ENCODE peak calls at places on chromosomes 13 and 19, in eight cellular contexts. One of them, this sample, is unnamed. For H3K9me3 and H3K4me1, the result is how much of the 10 kb centered on the place peaks cover.

GRCh38 chr19:16139752-16140151 is 3.7 kb upstream of the HSH2D start:
- DNase-seq in A673: no peak
- DNase-seq in heart right ventricle: no peak
- DNase-seq in lower lobe of right lung: no peak
- DNase-seq in left ventricle myocardium inferior: no peak
- DNase-seq in adrenal gland: no peak
- DNase-seq in Peyer's patch: peak
- DNase-seq in fibroblast of lung: no peak
- DNase-seq in this sample: no peak

GRCh38 chr19:52640916-52641315 is 2.8 kb upstream of the ZNF83 start:
- DNase-seq in A673: no peak
- DNase-seq in heart right ventricle: no peak
- DNase-seq in lower lobe of right lung: no peak
- DNase-seq in left ventricle myocardium inferior: no peak
- DNase-seq in adrenal gland: no peak
- DNase-seq in Peyer's patch: no peak
- DNase-seq in fibroblast of lung: no peak
- DNase-seq in this sample: no peak

GRCh38 chr13:67230774-67231480 is 791 bp upstream of the PCDH9 start:
- DNase-seq in A673: peak
- DNase-seq in heart right ventricle: peak
- DNase-seq in lower lobe of right lung: peak
- DNase-seq in left ventricle myocardium inferior: peak
- DNase-seq in adrenal gland: peak
- DNase-seq in Peyer's patch: peak
- DNase-seq in fibroblast of lung: peak
- DNase-seq in this sample: peak

GRCh38 chr13:111951982-111952565 is 114.9 kb upstream of the SOX1 start:
- DNase-seq in A673: no peak
- DNase-seq in heart right ventricle: no peak
- DNase-seq in lower lobe of right lung: no peak
- DNase-seq in left ventricle myocardium inferior: no peak
- DNase-seq in adrenal gland: no peak
- DNase-seq in Peyer's patch: peak
- DNase-seq in fibroblast of lung: no peak
- DNase-seq in this sample: no peak

GRCh38 chr13:110361365-110361911 is 54.4 kb downstream of the COL4A2 start:
- DNase-seq in A673: no peak
- DNase-seq in heart right ventricle: peak
- DNase-seq in lower lobe of right lung: no peak
- DNase-seq in left ventricle myocardium inferior: peak
- DNase-seq in adrenal gland: peak
- DNase-seq in Peyer's patch: no peak
- DNase-seq in fibroblast of lung: peak
- DNase-seq in this sample: no peak

GRCh38 chr19:2461751-2462634 is 5.2 kb upstream of the LMNB2 start:
- DNase-seq in A673: peak
- DNase-seq in heart right ventricle: peak
- DNase-seq in lower lobe of right lung: peak
- DNase-seq in left ventricle myocardium inferior: peak
- DNase-seq in adrenal gland: peak
- DNase-seq in Peyer's patch: peak
- DNase-seq in fibroblast of lung: peak
- DNase-seq in this sample: no peak

GRCh38 chr19:51027873-51028272 is 1.5 kb upstream of the KLK11 start:
- DNase-seq in A673: no peak
- DNase-seq in heart right ventricle: no peak
- DNase-seq in lower lobe of right lung: no peak
- DNase-seq in left ventricle myocardium inferior: no peak
- DNase-seq in adrenal gland: no peak
- DNase-seq in Peyer's patch: no peak
- DNase-seq in fibroblast of lung: no peak
- DNase-seq in this sample: no peak

GRCh38 chr13:98466634-98467236 is 110.2 kb downstream of the STK24 start:
- DNase-seq in A673: peak
- DNase-seq in heart right ventricle: peak
- DNase-seq in lower lobe of right lung: no peak
- DNase-seq in left ventricle myocardium inferior: no peak
- DNase-seq in adrenal gland: peak
- DNase-seq in Peyer's patch: no peak
- DNase-seq in fibroblast of lung: peak
- DNase-seq in this sample: no peak

GRCh38 chr13:57264965-57265364 is 98.0 kb downstream of the PRR20E start:
- DNase-seq in A673: no peak
- DNase-seq in heart right ventricle: no peak
- DNase-seq in lower lobe of right lung: no peak
- DNase-seq in left ventricle myocardium inferior: no peak
- DNase-seq in adrenal gland: no peak
- DNase-seq in Peyer's patch: no peak
- DNase-seq in fibroblast of lung: no peak
- DNase-seq in this sample: no peak

GRCh38 chr13:23741879-23742510 is 147.2 kb downstream of the MIPEP start:
- DNase-seq in A673: peak
- DNase-seq in heart right ventricle: no peak
- DNase-seq in lower lobe of right lung: no peak
- DNase-seq in left ventricle myocardium inferior: no peak
- DNase-seq in adrenal gland: no peak
- DNase-seq in Peyer's patch: no peak
- DNase-seq in fibroblast of lung: no peak
- DNase-seq in this sample: no peak

GRCh38 chr19:29819300-29819699 is 7.5 kb downstream of the CCNE1 start:
- DNase-seq in A673: no peak
- DNase-seq in heart right ventricle: no peak
- DNase-seq in lower lobe of right lung: peak
- DNase-seq in left ventricle myocardium inferior: no peak
- DNase-seq in adrenal gland: no peak
- DNase-seq in Peyer's patch: no peak
- DNase-seq in fibroblast of lung: no peak
- DNase-seq in this sample: no peak

GRCh38 chr13:61954092-61954491 is 538.4 kb upstream of the PCDH20 start:
- DNase-seq in A673: peak
- DNase-seq in heart right ventricle: no peak
- DNase-seq in lower lobe of right lung: no peak
- DNase-seq in left ventricle myocardium inferior: no peak
- DNase-seq in adrenal gland: no peak
- DNase-seq in Peyer's patch: no peak
- DNase-seq in fibroblast of lung: peak
- DNase-seq in this sample: no peak

GRCh38 chr13:48110930-48111721 is 16.2 kb upstream of the MED4 start:
- DNase-seq in A673: no peak
- DNase-seq in heart right ventricle: peak
- DNase-seq in lower lobe of right lung: no peak
- DNase-seq in left ventricle myocardium inferior: peak
- DNase-seq in adrenal gland: peak
- DNase-seq in Peyer's patch: no peak
- DNase-seq in fibroblast of lung: peak
- DNase-seq in this sample: no peak

GRCh38 chr19:48830088-48830487 is 6.2 kb downstream of the HSD17B14 start:
- DNase-seq in A673: no peak
- DNase-seq in heart right ventricle: no peak
- DNase-seq in lower lobe of right lung: no peak
- DNase-seq in left ventricle myocardium inferior: no peak
- DNase-seq in adrenal gland: no peak
- DNase-seq in Peyer's patch: no peak
- DNase-seq in fibroblast of lung: no peak
- DNase-seq in this sample: no peak

GRCh38 chr19:9354651-9355050 is 8.2 kb upstream of the ZNF177 start:
- DNase-seq in A673: no peak
- DNase-seq in heart right ventricle: no peak
- DNase-seq in lower lobe of right lung: no peak
- DNase-seq in left ventricle myocardium inferior: no peak
- DNase-seq in adrenal gland: no peak
- DNase-seq in Peyer's patch: no peak
- DNase-seq in fibroblast of lung: no peak
- DNase-seq in this sample: no peak

GRCh38 chr19:9348253-9348652 is 14.6 kb upstream of the ZNF177 start:
- DNase-seq in A673: no peak
- DNase-seq in heart right ventricle: no peak
- DNase-seq in lower lobe of right lung: no peak
- DNase-seq in left ventricle myocardium inferior: no peak
- DNase-seq in adrenal gland: no peak
- DNase-seq in Peyer's patch: no peak
- DNase-seq in fibroblast of lung: no peak
- DNase-seq in this sample: no peak

GRCh38 chr19:9353011-9353410 is 9.8 kb upstream of the ZNF177 start:
- DNase-seq in A673: no peak
- DNase-seq in heart right ventricle: no peak
- DNase-seq in lower lobe of right lung: no peak
- DNase-seq in left ventricle myocardium inferior: no peak
- DNase-seq in adrenal gland: no peak
- DNase-seq in Peyer's patch: no peak
- DNase-seq in fibroblast of lung: no peak
- DNase-seq in this sample: no peak

GRCh38 chr19:9348671-9349070 is 14.1 kb upstream of the ZNF177 start:
- DNase-seq in A673: no peak
- DNase-seq in heart right ventricle: no peak
- DNase-seq in lower lobe of right lung: no peak
- DNase-seq in left ventricle myocardium inferior: no peak
- DNase-seq in adrenal gland: no peak
- DNase-seq in Peyer's patch: no peak
- DNase-seq in fibroblast of lung: no peak
- DNase-seq in this sample: no peak

DNA sequence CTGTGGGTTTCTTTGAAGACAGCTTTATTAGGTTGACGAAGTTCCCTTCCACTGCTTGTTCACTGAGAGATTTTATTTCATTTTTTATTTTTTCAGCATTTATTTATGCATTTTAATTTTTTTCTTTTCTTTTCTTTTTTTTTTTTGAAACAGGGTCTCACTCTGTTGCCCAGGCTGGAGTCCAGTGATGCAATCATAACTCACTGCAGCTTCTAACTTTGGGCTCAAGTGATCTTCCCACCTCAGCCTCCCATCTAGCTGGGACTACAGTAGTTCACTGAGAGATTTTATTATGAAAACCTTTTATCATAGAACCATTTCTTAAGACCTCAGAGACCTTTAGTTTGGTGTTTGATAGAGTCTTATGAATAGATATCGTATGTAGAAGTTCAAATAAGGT is 10.3 kb upstream of the ZNF177 start:
- DNase-seq in A673: no peak
- DNase-seq in heart right ventricle: no peak
- DNase-seq in lower lobe of right lung: no peak
- DNase-seq in left ventricle myocardium inferior: no peak
- DNase-seq in adrenal gland: no peak
- DNase-seq in Peyer's patch: no peak
- DNase-seq in fibroblast of lung: no peak
- DNase-seq in this sample: no peak
- H3K9me3 ChIP-seq in A673: under half
- H3K9me3 ChIP-seq in heart right ventricle: half or more
- H3K9me3 ChIP-seq in lower lobe of right lung: half or more
- H3K9me3 ChIP-seq in left ventricle myocardium inferior: half or more
- H3K9me3 ChIP-seq in adrenal gland: under half
- H3K9me3 ChIP-seq in Peyer's patch: under half
- H3K9me3 ChIP-seq in fibroblast of lung: under half
- H3K9me3 ChIP-seq in this sample: under half

GRCh38 chr19:58079792-58080191 is 18.2 kb downstream of the ZSCAN18 start:
- DNase-seq in A673: no peak
- DNase-seq in heart right ventricle: no peak
- DNase-seq in lower lobe of right lung: no peak
- DNase-seq in left ventricle myocardium inferior: no peak
- DNase-seq in adrenal gland: no peak
- DNase-seq in Peyer's patch: no peak
- DNase-seq in fibroblast of lung: no peak
- DNase-seq in this sample: no peak
- TF ChIP-seq CTCF in A673: no peak
- TF ChIP-seq CTCF in heart right ventricle: no peak
- TF ChIP-seq CTCF in lower lobe of right lung: no peak
- TF ChIP-seq CTCF in left ventricle myocardium inferior: no peak
- TF ChIP-seq CTCF in adrenal gland: no peak
- TF ChIP-seq CTCF in Peyer's patch: no peak
- TF ChIP-seq CTCF in fibroblast of lung: no peak
- TF ChIP-seq CTCF in this sample: no peak

GRCh38 chr19:47714339-47714738 is 1.1 kb downstream of the EHD2 start:
- DNase-seq in A673: no peak
- DNase-seq in heart right ventricle: no peak
- DNase-seq in lower lobe of right lung: no peak
- DNase-seq in left ventricle myocardium inferior: no peak
- DNase-seq in adrenal gland: no peak
- DNase-seq in Peyer's patch: no peak
- DNase-seq in fibroblast of lung: no peak
- DNase-seq in this sample: no peak

GRCh38 chr19:47713046-47714021 is at the start of gene EHD2:
- DNase-seq in A673: peak
- DNase-seq in heart right ventricle: peak
- DNase-seq in lower lobe of right lung: peak
- DNase-seq in left ventricle myocardium inferior: peak
- DNase-seq in adrenal gland: peak
- DNase-seq in Peyer's patch: peak
- DNase-seq in fibroblast of lung: peak
- DNase-seq in this sample: peak

GRCh38 chr19:47720669-47721068 is 7.4 kb downstream of the EHD2 start:
- DNase-seq in A673: no peak
- DNase-seq in heart right ventricle: no peak
- DNase-seq in lower lobe of right lung: no peak
- DNase-seq in left ventricle myocardium inferior: no peak
- DNase-seq in adrenal gland: no peak
- DNase-seq in Peyer's patch: no peak
- DNase-seq in fibroblast of lung: no peak
- DNase-seq in this sample: no peak

GRCh38 chr19:47719047-47719885 is 6.0 kb downstream of the EHD2 start:
- DNase-seq in A673: peak
- DNase-seq in heart right ventricle: peak
- DNase-seq in lower lobe of right lung: peak
- DNase-seq in left ventricle myocardium inferior: peak
- DNase-seq in adrenal gland: peak
- DNase-seq in Peyer's patch: peak
- DNase-seq in fibroblast of lung: peak
- DNase-seq in this sample: peak

DNA sequence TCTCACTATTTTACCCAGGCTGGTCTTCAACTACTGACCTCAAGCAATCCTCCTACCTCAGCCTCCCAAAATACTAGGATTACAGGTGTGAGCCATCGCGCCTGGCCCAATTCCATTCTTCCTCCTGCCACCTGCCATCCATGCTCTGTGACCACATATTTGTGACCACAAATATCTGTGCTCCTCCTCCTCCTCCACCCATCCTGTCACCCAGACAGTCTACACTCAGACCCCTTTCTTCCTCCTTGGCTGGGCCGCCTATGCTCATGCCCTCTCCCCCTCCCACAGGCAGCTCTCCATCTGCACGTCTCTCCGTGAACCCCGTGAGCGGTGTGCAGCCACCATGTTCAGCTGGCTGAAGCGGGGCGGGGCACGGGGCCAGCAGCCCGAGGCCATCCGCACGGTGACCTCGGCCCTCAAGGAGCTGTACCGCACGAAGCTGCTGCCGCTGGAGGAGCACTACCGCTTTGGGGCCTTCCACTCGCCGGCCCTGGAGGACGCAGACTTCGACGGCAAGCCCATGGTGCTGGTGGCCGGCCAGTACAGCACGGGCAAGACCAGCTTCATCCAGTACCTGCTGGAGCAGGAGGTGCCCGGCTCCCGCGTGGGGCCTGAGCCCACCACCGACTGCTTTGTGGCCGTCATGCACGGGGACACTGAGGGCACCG is 3.2 kb downstream of the EHD2 start:
- DNase-seq in A673: no peak
- DNase-seq in heart right ventricle: peak
- DNase-seq in lower lobe of right lung: no peak
- DNase-seq in left ventricle myocardium inferior: no peak
- DNase-seq in adrenal gland: peak
- DNase-seq in Peyer's patch: no peak
- DNase-seq in fibroblast of lung: no peak
- DNase-seq in this sample: no peak
- H3K4me1 ChIP-seq in A673: under half
- H3K4me1 ChIP-seq in heart right ventricle: under half
- H3K4me1 ChIP-seq in lower lobe of right lung: half or more
- H3K4me1 ChIP-seq in left ventricle myocardium inferior: half or more
- H3K4me1 ChIP-seq in adrenal gland: under half
- H3K4me1 ChIP-seq in Peyer's patch: under half
- H3K4me1 ChIP-seq in fibroblast of lung: under half
- H3K4me1 ChIP-seq in this sample: under half

GRCh38 chr19:19490247-19490968 is 24.9 kb downstream of the TSSK6 start:
- DNase-seq in A673: peak
- DNase-seq in heart right ventricle: peak
- DNase-seq in lower lobe of right lung: peak
- DNase-seq in left ventricle myocardium inferior: peak
- DNase-seq in adrenal gland: peak
- DNase-seq in Peyer's patch: peak
- DNase-seq in fibroblast of lung: peak
- DNase-seq in this sample: peak
- H3K9me3 ChIP-seq in A673: under half
- H3K9me3 ChIP-seq in heart right ventricle: under half
- H3K9me3 ChIP-seq in lower lobe of right lung: under half
- H3K9me3 ChIP-seq in left ventricle myocardium inferior: under half
- H3K9me3 ChIP-seq in adrenal gland: under half
- H3K9me3 ChIP-seq in Peyer's patch: under half
- H3K9me3 ChIP-seq in fibroblast of lung: under half
- H3K9me3 ChIP-seq in this sample: under half

This sample was measured in pancreas.